ENCODE peak calls at places on chromosome 12, in five cellular contexts. F is HFF-Myc, L is fibroblast of the aortic adventitia, Z is ovary, V is heart left ventricle. O is an unnamed sample.

GRCh38 chr12:132079190-132079589 is 64.9 kb downstream of the DDX51 start:
- DNase-seq in F (no peak), L (no peak), Z (peak; percentile 80), V (no peak), O (no peak)

GRCh38 chr12:75705749-75706719 is 194.6 kb upstream of the KRR1 start:
- DNase-seq in F (peak; percentile 95), L (peak; percentile 99), Z (peak; percentile 44), V (peak; percentile 66), O (peak; percentile 99)

GRCh38 chr12:29561736-29562135 is 64.2 kb upstream of the OVCH1 start:
- DNase-seq in F (no peak), L (no peak), Z (no peak), V (no peak), O (no peak)

GRCh38 chr12:64389154-64389553 is 1.4 kb downstream of the C12orf56 start:
- DNase-seq in F (no peak), L (no peak), Z (no peak), V (no peak), O (no peak)

GRCh38 chr12:50188280-50188781 is 21.2 kb upstream of the CERS5 start:
- DNase-seq in F (no peak), L (peak; percentile 68), Z (no peak), V (no peak), O (no peak)

GRCh38 chr12:52043386-52044212 is 7.6 kb upstream of the NR4A1 start:
- DNase-seq in F (no peak), L (peak; percentile 68), Z (peak; percentile 64), V (peak; percentile 88), O (no peak)

GRCh38 chr12:40534828-40535227 is 157.4 kb upstream of the CNTN1 start:
- DNase-seq in F (no peak), L (no peak), Z (no peak), V (no peak), O (no peak)

GRCh38 chr12:131793623-131794022 is 34.6 kb upstream of the MMP17 start:
- DNase-seq in F (no peak), L (no peak), Z (no peak), V (no peak), O (peak; percentile 22)

GRCh38 chr12:109771746-109772621 is 58.4 kb downstream of the FAM222A start:
- DNase-seq in F (no peak), L (no peak), Z (no peak), V (no peak), O (no peak)

GRCh38 chr12:71947645-71948105 is 9.0 kb downstream of the TPH2 start:
- DNase-seq in F (no peak), L (no peak), Z (no peak), V (no peak), O (peak; percentile 27)

GRCh38 chr12:26150737-26151450 is 26.1 kb upstream of the BHLHE41 start:
- DNase-seq in F (no peak), L (peak; percentile 93), Z (no peak), V (peak; percentile 25), O (peak; percentile 73)

GRCh38 chr12:119024226-119024810 is 43.0 kb downstream of the SRRM4 start:
- DNase-seq in F (no peak), L (no peak), Z (no peak), V (no peak), O (no peak)

GRCh38 chr12:8913702-8914032 is 642 bp upstream of the PHC1 start:
- DNase-seq in F (no peak), L (no peak), Z (no peak), V (no peak), O (no peak)

GRCh38 chr12:52155048-52155868 is 36.6 kb downstream of the KRT80 start:
- DNase-seq in F (no peak), L (peak; percentile 59), Z (no peak), V (no peak), O (no peak)

GRCh38 chr12:12788675-12789368 is 3.4 kb downstream of the APOLD1 start:
- DNase-seq in F (peak; percentile 73), L (peak; percentile 92), Z (peak; percentile 48), V (peak; percentile 75), O (peak; percentile 82)

GRCh38 chr12:94889512-94890210 is 113.8 kb downstream of the NDUFA12 start:
- DNase-seq in F (no peak), L (no peak), Z (no peak), V (no peak), O (no peak)

GRCh38 chr12:118689793-118690192 is 291.5 kb upstream of the SRRM4 start:
- DNase-seq in F (no peak), L (no peak), Z (no peak), V (no peak), O (no peak)

GRCh38 chr12:1629338-1630080 is 478 bp downstream of the WNT5B start:
- DNase-seq in F (no peak), L (no peak), Z (no peak), V (no peak), O (no peak)

GRCh38 chr12:124694250-124694649 is 126.8 kb upstream of the NCOR2 start:
- DNase-seq in F (no peak), L (no peak), Z (no peak), V (no peak), O (no peak)

GRCh38 chr12:27592548-27592947 is 68.5 kb downstream of the PPFIBP1 start:
- DNase-seq in F (no peak), L (peak; percentile 84), Z (no peak), V (no peak), O (peak; percentile 82)

GRCh38 chr12:102806110-102806509 is 110.9 kb downstream of the PAH start:
- DNase-seq in F (no peak), L (no peak), Z (no peak), V (no peak), O (no peak)

GRCh38 chr12:96902076-96902475 is 5.0 kb upstream of the NEDD1 start:
- DNase-seq in F (no peak), L (no peak), Z (no peak), V (no peak), O (no peak)

GRCh38 chr12:32025906-32026305 is 66.7 kb downstream of the RESF1 start:
- DNase-seq in F (no peak), L (no peak), Z (no peak), V (no peak), O (no peak)

GRCh38 chr12:47736877-47737676 is 11.8 kb upstream of the ENDOU start:
- DNase-seq in F (peak; percentile 66), L (peak; percentile 89), Z (peak; percentile 94), V (peak; percentile 86), O (peak; percentile 61)

GRCh38 chr12:47741340-47741703 is 16.0 kb upstream of the ENDOU start:
- DNase-seq in F (no peak), L (no peak), Z (no peak), V (peak; percentile 81), O (peak; percentile 38)

GRCh38 chr12:106146987-106147386 is 8.2 kb upstream of the NUAK1 start:
- DNase-seq in F (no peak), L (no peak), Z (no peak), V (no peak), O (no peak)

GRCh38 chr12:84913151-84913550 is 552 bp upstream of the SLC6A15 start:
- DNase-seq in F (no peak), L (peak; percentile 45), Z (no peak), V (no peak), O (peak; percentile 19)
- H3K4me3 ChIP-seq in F (peak overlapping the region; percentile 96), L (peak overlapping the region; percentile 86), Z (peak overlapping the region; percentile 33), V (no peak overlapping the region), O (peak overlapping the region; percentile 71)

GRCh38 chr12:14243941-14244340 is 121.5 kb upstream of the ATF7IP start:
- DNase-seq in F (no peak), L (no peak), Z (no peak), V (no peak), O (no peak)

GRCh38 chr12:14239935-14240872 is 125.3 kb upstream of the ATF7IP start:
- DNase-seq in F (no peak), L (no peak), Z (no peak), V (no peak), O (no peak)

GRCh38 chr12:14238224-14238792 is 127.2 kb upstream of the ATF7IP start:
- DNase-seq in F (no peak), L (peak; percentile 75), Z (no peak), V (no peak), O (peak; percentile 57)

GRCh38 chr12:14240873-14241220 is 124.6 kb upstream of the ATF7IP start:
- DNase-seq in F (no peak), L (no peak), Z (no peak), V (no peak), O (no peak)

DNA sequence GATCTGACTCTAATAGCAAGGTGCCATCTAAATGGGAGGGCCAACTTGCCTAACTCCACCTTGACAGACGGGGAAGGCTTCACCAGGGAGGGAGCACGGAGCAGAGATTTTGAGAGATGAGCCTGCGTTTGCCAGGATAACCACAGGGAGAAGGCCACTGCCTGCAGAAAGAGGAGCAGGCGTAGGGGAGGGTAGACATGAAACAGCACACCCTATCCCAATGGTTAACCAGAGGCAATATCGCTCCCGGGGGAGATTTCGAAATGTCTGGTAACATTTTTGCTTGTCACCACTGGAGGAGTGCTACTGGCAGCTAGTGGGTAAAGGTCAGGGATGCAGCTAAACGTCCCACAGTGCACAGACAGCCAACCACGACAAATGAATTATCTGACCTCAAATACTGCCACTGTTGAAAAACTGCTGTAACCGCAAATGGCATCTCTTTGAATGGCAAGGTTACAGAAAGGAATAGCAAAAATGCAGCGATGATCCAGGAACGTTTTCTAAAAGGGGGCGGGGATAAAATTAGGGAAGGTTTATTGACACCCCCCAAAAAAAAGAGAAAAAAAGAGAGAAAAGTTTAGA is 126.0 kb upstream of the ATF7IP start:
- DNase-seq in F (no peak), L (peak; percentile 33), Z (no peak), V (peak; percentile 22), O (peak; percentile 24)
- TF ChIP-seq CTCF in F (no peak), L (no peak), Z (no peak), V (no peak), O (no peak)

DNA sequence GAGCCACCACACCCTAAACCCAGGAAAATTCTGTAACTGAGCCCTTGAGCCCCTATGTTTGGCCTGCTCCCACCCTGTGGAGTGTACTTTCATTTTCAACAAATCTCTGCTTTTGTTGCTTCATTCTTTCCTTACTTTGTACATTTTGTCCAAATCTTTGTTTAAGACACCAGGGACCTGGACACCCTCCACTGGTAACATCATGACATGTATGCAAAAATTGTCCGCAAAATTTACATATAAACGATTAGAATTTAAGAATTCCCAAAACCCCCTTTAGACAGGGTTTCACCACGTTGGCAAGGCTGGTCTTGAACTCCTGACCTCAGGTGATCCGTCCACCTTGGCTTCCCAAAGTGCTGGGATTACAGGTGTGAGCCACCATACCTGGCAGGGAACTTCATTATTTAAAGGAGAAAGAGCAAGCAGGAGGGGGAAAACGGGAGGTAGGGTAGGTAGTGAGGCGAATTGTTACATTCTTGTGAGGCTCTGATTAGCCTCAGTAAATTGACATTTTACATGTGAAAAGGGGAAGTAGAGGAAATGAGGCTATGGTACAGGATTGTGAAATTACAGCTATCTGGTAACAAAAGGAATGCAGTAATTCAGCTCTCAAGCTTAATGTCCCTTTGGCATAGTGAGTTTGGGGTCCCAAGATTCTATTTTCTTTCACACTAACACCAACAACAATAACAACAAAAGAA is 27.6 kb downstream of the TUBA1A start:
- DNase-seq in F (no peak), L (no peak), Z (no peak), V (no peak), O (no peak)
- H3K4me3 ChIP-seq in F (no peak overlapping the region), L (no peak overlapping the region), Z (no peak overlapping the region), V (no peak overlapping the region), O (no peak overlapping the region)

GRCh38 chr12:6235499-6235898 is 35.3 kb downstream of the CD9 start:
- DNase-seq in F (no peak), L (no peak), Z (no peak), V (no peak), O (no peak)

GRCh38 chr12:6234906-6235305 is 34.7 kb downstream of the CD9 start:
- DNase-seq in F (no peak), L (no peak), Z (no peak), V (no peak), O (no peak)

GRCh38 chr12:6234214-6234613 is 34.0 kb downstream of the CD9 start:
- DNase-seq in F (no peak), L (peak; percentile 51), Z (no peak), V (no peak), O (no peak)

GRCh38 chr12:6231359-6232268 is 31.4 kb downstream of the CD9 start:
- DNase-seq in F (no peak), L (no peak), Z (no peak), V (no peak), O (no peak)

GRCh38 chr12:6233121-6233971 is 33.1 kb downstream of the CD9 start:
- DNase-seq in F (no peak), L (no peak), Z (no peak), V (peak; percentile 37), O (no peak)
- TF ChIP-seq CTCF in F (no peak), L (no peak), Z (no peak), V (no peak), O (peak; percentile 14)